ENCODE peak calls at places on chromosomes 13 and 19, in four cellular contexts. O, M, J and E are unnamed samples.

GRCh38 chr13:113758651-113759524 is at the start of gene TMEM255B:
- DNase-seq in J (peak; percentile 75), O (peak; percentile 91), M (peak; percentile 77), E (peak; percentile 88)

GRCh38 chr13:97889803-97890202 is 63.7 kb upstream of the IPO5 start:
- DNase-seq in M (no peak), O (no peak), J (no peak), E (no peak)

GRCh38 chr19:43464089-43464775 is 1.2 kb downstream of the LYPD3 start:
- DNase-seq in M (peak; percentile 69), J (peak; percentile 82), O (peak; percentile 85), E (peak; percentile 83)

GRCh38 chr19:33186835-33187540 is 7.1 kb upstream of the LRP3 start:
- DNase-seq in J (no peak), M (no peak), O (peak; percentile 43), E (no peak)

GRCh38 chr19:4829001-4829712 is 2.4 kb downstream of the TICAM1 start:
- DNase-seq in J (no peak), O (no peak), M (no peak), E (no peak)

GRCh38 chr13:32390484-32390883 is 37.4 kb downstream of the N4BP2L1 start:
- DNase-seq in J (no peak), O (no peak), M (no peak), E (no peak)

GRCh38 chr13:100439247-100439955 is 149.2 kb downstream of the GGACT start:
- DNase-seq in O (no peak), J (no peak), M (no peak), E (no peak)

GRCh38 chr13:26502826-26503225 is 54.7 kb upstream of the WASF3 start:
- DNase-seq in M (no peak), J (no peak), O (no peak), E (no peak)

GRCh38 chr13:29454931-29455481 is 140.5 kb downstream of the SLC7A1 start:
- DNase-seq in M (no peak), O (no peak), J (no peak), E (no peak)

GRCh38 chr13:24624363-24624762 is 55.8 kb upstream of the ATP12A start:
- DNase-seq in M (no peak), J (no peak), O (no peak), E (no peak)

GRCh38 chr13:98664924-98665637 is 87.4 kb downstream of the SLC15A1 start:
- DNase-seq in O (no peak), M (no peak), J (no peak), E (no peak)

GRCh38 chr13:51041126-51041525 is 69.9 kb downstream of the C13orf42 start:
- DNase-seq in O (no peak), J (no peak), M (no peak), E (no peak)

GRCh38 chr19:10112895-10113591 is 1.6 kb downstream of the P2RY11 start:
- DNase-seq in M (peak; percentile 57), O (peak; percentile 67), J (peak; percentile 72), E (peak; percentile 56)

GRCh38 chr19:14345364-14345763 is 35.9 kb upstream of the ADGRE5 start:
- DNase-seq in O (no peak), J (no peak), M (no peak), E (no peak)

GRCh38 chr19:6059396-6059947 is 50.8 kb downstream of the RFX2 start:
- DNase-seq in O (no peak), J (no peak), M (no peak), E (no peak)

GRCh38 chr13:30869491-30869890 is 36.6 kb upstream of the MEDAG start:
- DNase-seq in J (no peak), M (no peak), O (no peak), E (no peak)

GRCh38 chr19:9431475-9431874 is 3.9 kb downstream of the ZNF266 start:
- DNase-seq in O (no peak), J (peak; percentile 9), M (no peak), E (no peak)

GRCh38 chr19:48737360-48737998 is 2.9 kb downstream of the RASIP1 start:
- DNase-seq in O (peak; percentile 52), M (no peak), J (no peak), E (no peak)

GRCh38 chr13:40478775-40479174 is 187.7 kb downstream of the FOXO1 start:
- DNase-seq in J (no peak), O (no peak), M (no peak), E (no peak)

GRCh38 chr19:27767234-27767633 is 1445.7 kb downstream of the UQCRFS1 start:
- DNase-seq in J (no peak), O (no peak), M (no peak), E (no peak)

GRCh38 chr13:92074658-92075057 is 676.2 kb downstream of the GPC5 start:
- DNase-seq in M (no peak), O (no peak), J (no peak), E (no peak)

GRCh38 chr19:14000691-14001365 is 5.3 kb downstream of the RFX1 start:
- DNase-seq in J (no peak), O (peak; percentile 31), M (no peak), E (no peak)

GRCh38 chr19:35755550-35756371 is 1.1 kb downstream of the HSPB6 start:
- DNase-seq in M (peak; percentile 53), O (no peak), J (peak; percentile 54), E (no peak)

GRCh38 chr13:46665630-46666482 is 112.9 kb downstream of the LRCH1 start:
- DNase-seq in J (no peak), M (no peak), O (no peak), E (no peak)

GRCh38 chr19:16386619-16387240 is 62.1 kb downstream of the KLF2 start:
- DNase-seq in O (no peak), M (peak; percentile 50), J (peak; percentile 66), E (peak; percentile 57)

GRCh38 chr19:17996826-17997316 is 11.1 kb upstream of the ARRDC2 start:
- DNase-seq in M (peak; percentile 84), J (peak; percentile 92), O (peak; percentile 89), E (peak; percentile 85)

GRCh38 chr13:35840991-35841604 is 290.1 kb downstream of the DCLK1 start:
- DNase-seq in J (no peak), M (no peak), O (no peak), E (no peak)

GRCh38 chr13:49214917-49215376 is 5.2 kb upstream of the MLNR start:
- DNase-seq in M (peak; percentile 20), J (peak; percentile 23), O (peak; percentile 71), E (peak; percentile 82)

GRCh38 chr13:23621316-23621645 is 51.1 kb downstream of the TNFRSF19 start:
- DNase-seq in J (no peak), O (no peak), M (no peak), E (no peak)

GRCh38 chr13:72437458-72437857 is 290.0 kb downstream of the MZT1 start:
- DNase-seq in M (no peak), O (no peak), J (no peak), E (no peak)

GRCh38 chr19:42042455-42043170 is 27.4 kb downstream of the GRIK5 start:
- DNase-seq in J (no peak), M (no peak), O (no peak), E (no peak)

GRCh38 chr13:66208589-66208988 is 1021.5 kb downstream of the PCDH9 start:
- DNase-seq in J (no peak), O (no peak), M (no peak), E (no peak)

GRCh38 chr13:31225998-31226675 is 26.4 kb downstream of the B3GLCT start:
- DNase-seq in M (no peak), J (no peak), O (no peak), E (no peak)

DNA sequence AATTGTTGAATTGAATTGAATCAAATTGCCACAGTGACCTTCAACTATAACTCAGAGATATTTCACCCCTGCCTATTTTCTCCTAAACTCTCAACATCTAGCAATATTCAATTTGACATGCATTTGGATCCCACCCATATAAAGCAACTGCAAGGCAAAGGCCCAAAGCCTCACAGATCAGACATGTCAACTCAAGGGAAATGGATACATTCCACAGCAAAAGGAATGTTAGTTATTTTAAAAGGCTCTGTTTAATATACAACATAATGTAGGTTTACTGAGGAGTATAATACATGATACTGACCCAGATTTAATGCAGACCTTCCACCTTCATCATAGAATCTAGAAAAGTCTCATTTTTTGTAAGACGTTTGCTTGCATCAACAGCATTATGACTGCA is 107.3 kb downstream of the KCTD12 start:
- DNase-seq in J (no peak), M (no peak), O (no peak), E (no peak)
- TF ChIP-seq CTCF in J (no peak), M (no peak), O (no peak), E (no peak)

DNA sequence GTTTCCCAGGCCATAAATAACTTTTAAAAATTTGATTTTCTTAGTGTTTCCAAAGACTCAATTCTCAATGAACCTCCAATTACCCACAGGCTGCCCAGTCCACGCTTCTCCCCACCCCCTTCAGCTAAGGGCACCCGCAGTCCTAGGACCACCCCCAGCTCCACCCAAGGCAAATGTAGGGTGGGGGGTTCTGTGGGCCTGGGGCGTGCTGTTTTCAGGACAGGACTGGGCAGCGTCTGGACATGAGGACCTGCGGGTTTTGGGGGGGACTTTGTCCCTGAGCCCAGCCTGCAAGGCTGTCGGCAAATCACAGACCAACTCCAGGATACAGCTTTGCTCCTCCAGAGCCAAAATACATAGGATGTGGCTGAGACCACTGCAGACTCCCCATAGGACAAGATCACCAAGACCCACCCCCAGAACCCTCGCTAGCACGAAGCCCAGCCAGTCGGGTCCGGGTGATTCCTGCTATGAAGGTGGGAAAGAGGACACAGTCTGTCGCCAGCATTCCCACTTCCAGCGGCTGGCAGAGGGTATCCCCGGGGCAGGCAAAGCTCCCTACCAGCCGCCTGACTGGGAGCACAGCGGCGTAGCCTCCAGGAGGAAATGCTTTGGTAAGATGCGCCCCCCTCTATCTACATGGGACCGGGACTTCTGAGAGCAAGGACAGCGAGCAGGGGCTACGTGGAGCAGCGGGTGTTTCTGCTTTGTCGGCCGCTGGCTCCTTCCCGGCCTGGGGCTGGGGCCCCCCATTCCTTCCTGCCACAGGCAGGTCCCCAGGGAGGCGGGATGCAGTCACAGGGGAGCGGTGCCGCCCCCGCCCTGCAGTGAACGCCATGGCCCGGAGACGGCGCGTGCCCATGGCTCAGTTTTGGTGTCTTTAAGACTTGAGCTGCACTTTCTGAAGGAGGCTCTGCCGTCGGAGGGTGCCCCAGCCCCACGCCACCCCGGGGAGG is 1.6 kb upstream of the TIMM13 start:
- DNase-seq in J (no peak), O (no peak), M (no peak), E (no peak)
- TF ChIP-seq CTCF in J (no peak), O (no peak), M (no peak), E (no peak)

GRCh38 chr19:55132453-55133129 is 15.2 kb upstream of the PPP1R12C start:
- DNase-seq in M (no peak), J (no peak), O (no peak), E (no peak)
- TF ChIP-seq CTCF in M (no peak), J (no peak), O (no peak), E (no peak)

GRCh38 chr13:42658019-42658418 is 84.1 kb downstream of the TNFSF11 start:
- DNase-seq in O (no peak), M (no peak), J (no peak), E (no peak)

GRCh38 chr13:42654760-42655159 is 80.8 kb downstream of the TNFSF11 start:
- DNase-seq in O (no peak), M (no peak), J (no peak), E (no peak)

GRCh38 chr13:42656136-42656535 is 82.2 kb downstream of the TNFSF11 start:
- DNase-seq in O (no peak), M (no peak), J (no peak), E (no peak)

DNA sequence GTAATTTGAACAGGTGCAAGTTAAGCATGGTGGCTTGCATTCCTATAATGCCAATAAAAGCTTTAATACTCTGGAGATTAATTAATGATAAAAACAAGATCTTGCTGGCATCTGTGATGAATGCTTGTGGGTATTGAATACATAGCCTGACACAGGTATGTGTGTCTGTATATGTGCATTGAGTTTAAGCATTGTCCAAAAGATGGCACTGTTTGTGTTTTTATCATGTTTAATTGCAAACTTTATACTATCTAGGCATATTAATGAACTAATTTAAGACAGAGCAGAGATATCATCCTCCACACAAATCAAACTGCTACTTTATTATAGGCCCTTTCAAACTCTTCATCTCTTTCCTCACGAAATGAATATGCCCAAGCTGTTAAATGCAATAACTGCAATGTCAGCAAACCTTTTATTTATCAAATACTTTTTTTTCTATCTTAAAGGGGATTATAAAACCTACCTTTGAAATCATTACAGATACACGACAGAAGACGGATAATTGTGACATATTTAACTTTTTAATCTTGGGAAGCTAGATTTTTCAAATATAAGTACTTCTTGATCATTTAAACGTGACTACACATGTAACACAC is 86.5 kb downstream of the TNFSF11 start:
- DNase-seq in M (no peak), O (no peak), J (no peak), E (no peak)
- TF ChIP-seq CTCF in M (no peak), O (no peak), J (no peak), E (no peak)